ENCODE peak calls at places on chromosomes 6 and 20, in six cellular contexts. One of them, this sample, is unnamed.
A peak's percentile ranks its signal among the peaks of the same experiment; 100 is the strongest.

GRCh38 chr6:170096803-170097504 is 193.9 kb downstream of the DLL1 start:
- DNase-seq in NCI-H345: no peak
- DNase-seq in nephron progenitor cell: no peak
- DNase-seq in neuronal stem cell: no peak
- DNase-seq in psoas muscle: peak; percentile 25
- DNase-seq in CD8-positive, alpha-beta memory T cell: no peak
- DNase-seq in this sample: no peak

GRCh38 chr6:139881728-139882211 is 507.3 kb upstream of the CITED2 start:
- DNase-seq in NCI-H345: peak; percentile 63
- DNase-seq in nephron progenitor cell: peak; percentile 18
- DNase-seq in neuronal stem cell: no peak
- DNase-seq in psoas muscle: no peak
- DNase-seq in CD8-positive, alpha-beta memory T cell: no peak
- DNase-seq in this sample: no peak

GRCh38 chr20:25310921-25311728 is 63.2 kb downstream of the PYGB start:
- DNase-seq in NCI-H345: no peak
- DNase-seq in nephron progenitor cell: no peak
- DNase-seq in neuronal stem cell: no peak
- DNase-seq in psoas muscle: no peak
- DNase-seq in CD8-positive, alpha-beta memory T cell: no peak
- DNase-seq in this sample: peak; percentile 25

GRCh38 chr6:38671885-38672467 is 31.0 kb downstream of the GLO1 start:
- DNase-seq in NCI-H345: peak; percentile 43
- DNase-seq in nephron progenitor cell: peak; percentile 21
- DNase-seq in neuronal stem cell: peak; percentile 17
- DNase-seq in psoas muscle: no peak
- DNase-seq in CD8-positive, alpha-beta memory T cell: no peak
- DNase-seq in this sample: no peak

GRCh38 chr20:2742934-2743559 is 50.5 kb downstream of the EBF4 start:
- DNase-seq in NCI-H345: peak; percentile 72
- DNase-seq in nephron progenitor cell: peak; percentile 81
- DNase-seq in neuronal stem cell: peak; percentile 64
- DNase-seq in psoas muscle: no peak
- DNase-seq in CD8-positive, alpha-beta memory T cell: peak; percentile 56
- DNase-seq in this sample: peak; percentile 53

GRCh38 chr6:149566372-149567193 is at the start of gene GINM1:
- DNase-seq in NCI-H345: peak; percentile 75
- DNase-seq in nephron progenitor cell: peak; percentile 68
- DNase-seq in neuronal stem cell: no peak
- DNase-seq in psoas muscle: peak; percentile 76
- DNase-seq in CD8-positive, alpha-beta memory T cell: peak; percentile 49
- DNase-seq in this sample: peak; percentile 60

GRCh38 chr6:147108256-147108910 is 95.8 kb upstream of the STXBP5 start:
- DNase-seq in NCI-H345: peak; percentile 19
- DNase-seq in nephron progenitor cell: no peak
- DNase-seq in neuronal stem cell: no peak
- DNase-seq in psoas muscle: no peak
- DNase-seq in CD8-positive, alpha-beta memory T cell: no peak
- DNase-seq in this sample: no peak

GRCh38 chr6:101114703-101115102 is 233.6 kb upstream of the ASCC3 start:
- DNase-seq in NCI-H345: peak; percentile 71
- DNase-seq in nephron progenitor cell: peak; percentile 25
- DNase-seq in neuronal stem cell: peak; percentile 31
- DNase-seq in psoas muscle: no peak
- DNase-seq in CD8-positive, alpha-beta memory T cell: no peak
- DNase-seq in this sample: no peak

GRCh38 chr6:12148841-12149240 is 136.7 kb downstream of the HIVEP1 start:
- DNase-seq in NCI-H345: no peak
- DNase-seq in nephron progenitor cell: no peak
- DNase-seq in neuronal stem cell: no peak
- DNase-seq in psoas muscle: no peak
- DNase-seq in CD8-positive, alpha-beta memory T cell: no peak
- DNase-seq in this sample: no peak

GRCh38 chr6:12992770-12993169 is 276.2 kb downstream of the PHACTR1 start:
- DNase-seq in NCI-H345: no peak
- DNase-seq in nephron progenitor cell: no peak
- DNase-seq in neuronal stem cell: no peak
- DNase-seq in psoas muscle: no peak
- DNase-seq in CD8-positive, alpha-beta memory T cell: no peak
- DNase-seq in this sample: no peak

GRCh38 chr6:5590187-5590586 is 328.9 kb downstream of the FARS2 start:
- DNase-seq in NCI-H345: peak; percentile 15
- DNase-seq in nephron progenitor cell: no peak
- DNase-seq in neuronal stem cell: no peak
- DNase-seq in psoas muscle: no peak
- DNase-seq in CD8-positive, alpha-beta memory T cell: no peak
- DNase-seq in this sample: peak; percentile 84

GRCh38 chr6:111750753-111751684 is 122.2 kb downstream of the FYN start:
- DNase-seq in NCI-H345: no peak
- DNase-seq in nephron progenitor cell: no peak
- DNase-seq in neuronal stem cell: no peak
- DNase-seq in psoas muscle: no peak
- DNase-seq in CD8-positive, alpha-beta memory T cell: peak; percentile 44
- DNase-seq in this sample: no peak

GRCh38 chr20:15756401-15756800 is 816.8 kb downstream of the KIF16B start:
- DNase-seq in NCI-H345: no peak
- DNase-seq in nephron progenitor cell: no peak
- DNase-seq in neuronal stem cell: no peak
- DNase-seq in psoas muscle: no peak
- DNase-seq in CD8-positive, alpha-beta memory T cell: no peak
- DNase-seq in this sample: no peak

GRCh38 chr6:64838726-64839125 is 868.3 kb downstream of the EYS start:
- DNase-seq in NCI-H345: no peak
- DNase-seq in nephron progenitor cell: no peak
- DNase-seq in neuronal stem cell: no peak
- DNase-seq in psoas muscle: no peak
- DNase-seq in CD8-positive, alpha-beta memory T cell: no peak
- DNase-seq in this sample: no peak

GRCh38 chr6:135183532-135184440 is 2.7 kb downstream of the MYB start:
- DNase-seq in NCI-H345: peak; percentile 59
- DNase-seq in nephron progenitor cell: peak; percentile 41
- DNase-seq in neuronal stem cell: peak; percentile 23
- DNase-seq in psoas muscle: peak; percentile 47
- DNase-seq in CD8-positive, alpha-beta memory T cell: peak; percentile 48
- DNase-seq in this sample: peak; percentile 57

GRCh38 chr20:44805991-44806729 is 4.2 kb downstream of the RIMS4 start:
- DNase-seq in NCI-H345: no peak
- DNase-seq in nephron progenitor cell: peak; percentile 76
- DNase-seq in neuronal stem cell: peak; percentile 69
- DNase-seq in psoas muscle: peak; percentile 83
- DNase-seq in CD8-positive, alpha-beta memory T cell: no peak
- DNase-seq in this sample: peak; percentile 71

GRCh38 chr6:35757461-35758123 is 18.8 kb upstream of the CLPSL2 start:
- DNase-seq in NCI-H345: no peak
- DNase-seq in nephron progenitor cell: peak; percentile 25
- DNase-seq in neuronal stem cell: no peak
- DNase-seq in psoas muscle: no peak
- DNase-seq in CD8-positive, alpha-beta memory T cell: no peak
- DNase-seq in this sample: no peak

GRCh38 chr6:130529569-130530149 is 163.8 kb downstream of the TMEM200A start:
- DNase-seq in NCI-H345: no peak
- DNase-seq in nephron progenitor cell: no peak
- DNase-seq in neuronal stem cell: no peak
- DNase-seq in psoas muscle: no peak
- DNase-seq in CD8-positive, alpha-beta memory T cell: no peak
- DNase-seq in this sample: no peak

GRCh38 chr6:44782198-44782597 is 394.7 kb downstream of the CDC5L start:
- DNase-seq in NCI-H345: no peak
- DNase-seq in nephron progenitor cell: no peak
- DNase-seq in neuronal stem cell: no peak
- DNase-seq in psoas muscle: no peak
- DNase-seq in CD8-positive, alpha-beta memory T cell: no peak
- DNase-seq in this sample: no peak